ENCODE peak calls at places on chromosomes 4 and X, in six cellular contexts. One of them, this sample, is unnamed.

GRCh38 chr4:101968364-101968763 is 177.8 kb downstream of the BANK1 start:
- DNase-seq in IMR-90: no peak
- DNase-seq in cardiac muscle cell: no peak
- DNase-seq in uterus: no peak
- DNase-seq in pancreas: no peak
- DNase-seq in lung: no peak
- DNase-seq in this sample: no peak

GRCh38 chrX:16039363-16039762 is 84.0 kb upstream of the GRPR start:
- DNase-seq in cardiac muscle cell: no peak
- DNase-seq in pancreas: no peak
- DNase-seq in lung: no peak
- DNase-seq in uterus: no peak
- DNase-seq in IMR-90: no peak
- DNase-seq in this sample: no peak

GRCh38 chr4:39342731-39343130 is 23.4 kb downstream of the RFC1 start:
- DNase-seq in uterus: no peak
- DNase-seq in cardiac muscle cell: no peak
- DNase-seq in IMR-90: no peak
- DNase-seq in lung: no peak
- DNase-seq in pancreas: no peak
- DNase-seq in this sample: no peak

GRCh38 chr4:6939761-6940743 is 30.4 kb downstream of the TBC1D14 start:
- DNase-seq in lung: no peak
- DNase-seq in IMR-90: no peak
- DNase-seq in pancreas: no peak
- DNase-seq in uterus: no peak
- DNase-seq in cardiac muscle cell: no peak
- DNase-seq in this sample: no peak

GRCh38 chr4:55184600-55185523 is 59.5 kb upstream of the KDR start:
- DNase-seq in pancreas: no peak
- DNase-seq in uterus: no peak
- DNase-seq in IMR-90: peak; percentile 66
- DNase-seq in lung: peak; percentile 42
- DNase-seq in cardiac muscle cell: peak; percentile 82
- DNase-seq in this sample: no peak

GRCh38 chrX:46653482-46653881 is 79.9 kb downstream of the CHST7 start:
- DNase-seq in pancreas: no peak
- DNase-seq in uterus: no peak
- DNase-seq in lung: no peak
- DNase-seq in cardiac muscle cell: peak; percentile 21
- DNase-seq in IMR-90: peak; percentile 4
- DNase-seq in this sample: no peak

GRCh38 chrX:45322382-45322781 is 121.7 kb upstream of the DIPK2B start:
- DNase-seq in uterus: peak; percentile 58
- DNase-seq in lung: peak; percentile 34
- DNase-seq in cardiac muscle cell: peak; percentile 80
- DNase-seq in pancreas: no peak
- DNase-seq in IMR-90: peak; percentile 83
- DNase-seq in this sample: no peak

GRCh38 chrX:22698151-22698550 is 301.6 kb upstream of the DDX53 start:
- DNase-seq in cardiac muscle cell: no peak
- DNase-seq in lung: no peak
- DNase-seq in uterus: no peak
- DNase-seq in pancreas: no peak
- DNase-seq in IMR-90: no peak
- DNase-seq in this sample: no peak

DNA sequence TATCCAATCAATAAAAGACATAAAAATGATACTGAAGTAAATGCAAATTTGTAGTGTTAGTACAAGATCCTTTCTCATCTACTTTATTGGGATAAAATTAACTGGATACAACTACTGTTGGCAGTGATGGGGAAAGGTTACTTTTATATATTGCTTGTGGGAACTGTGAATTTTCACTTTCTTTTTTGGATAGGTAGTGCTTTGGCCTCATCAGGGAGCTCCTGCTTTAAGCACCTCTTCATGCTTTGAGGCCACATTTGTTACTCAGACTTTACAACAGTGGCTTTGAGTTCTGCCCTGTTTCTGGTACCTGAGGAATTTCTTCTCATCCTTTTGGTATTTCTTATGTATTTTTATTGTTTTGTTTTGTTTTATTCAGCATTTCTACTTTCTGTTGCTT is 316.8 kb upstream of the ZCCHC13 start:
- DNase-seq in cardiac muscle cell: no peak
- DNase-seq in pancreas: no peak
- DNase-seq in uterus: no peak
- DNase-seq in IMR-90: no peak
- DNase-seq in lung: no peak
- DNase-seq in this sample: no peak
- H3K27ac ChIP-seq in cardiac muscle cell: no peak overlapping the region
- H3K27ac ChIP-seq in pancreas: no peak overlapping the region
- H3K27ac ChIP-seq in uterus: no peak overlapping the region
- H3K27ac ChIP-seq in IMR-90: no peak overlapping the region
- H3K27ac ChIP-seq in lung: no peak overlapping the region
- H3K27ac ChIP-seq in this sample: no peak overlapping the region

GRCh38 chrX:66166671-66167070 is 2.6 kb downstream of the HEPH start:
- DNase-seq in pancreas: no peak
- DNase-seq in lung: no peak
- DNase-seq in cardiac muscle cell: no peak
- DNase-seq in uterus: no peak
- DNase-seq in IMR-90: no peak
- DNase-seq in this sample: no peak
- H3K4me3 ChIP-seq in pancreas: no peak overlapping the region
- H3K4me3 ChIP-seq in lung: no peak overlapping the region
- H3K4me3 ChIP-seq in cardiac muscle cell: no peak overlapping the region
- H3K4me3 ChIP-seq in uterus: no peak overlapping the region
- H3K4me3 ChIP-seq in IMR-90: no peak overlapping the region
- H3K4me3 ChIP-seq in this sample: no peak overlapping the region

GRCh38 chrX:132058050-132058449 is 34.9 kb downstream of the STK26 start:
- DNase-seq in lung: no peak
- DNase-seq in pancreas: no peak
- DNase-seq in IMR-90: no peak
- DNase-seq in cardiac muscle cell: no peak
- DNase-seq in uterus: no peak
- DNase-seq in this sample: no peak

GRCh38 chrX:132058975-132059374 is 35.9 kb downstream of the STK26 start:
- DNase-seq in uterus: no peak
- DNase-seq in lung: no peak
- DNase-seq in cardiac muscle cell: no peak
- DNase-seq in pancreas: no peak
- DNase-seq in IMR-90: no peak
- DNase-seq in this sample: no peak

GRCh38 chrX:132063862-132064261 is 40.8 kb downstream of the STK26 start:
- DNase-seq in IMR-90: no peak
- DNase-seq in lung: no peak
- DNase-seq in pancreas: no peak
- DNase-seq in cardiac muscle cell: no peak
- DNase-seq in uterus: no peak
- DNase-seq in this sample: no peak

DNA sequence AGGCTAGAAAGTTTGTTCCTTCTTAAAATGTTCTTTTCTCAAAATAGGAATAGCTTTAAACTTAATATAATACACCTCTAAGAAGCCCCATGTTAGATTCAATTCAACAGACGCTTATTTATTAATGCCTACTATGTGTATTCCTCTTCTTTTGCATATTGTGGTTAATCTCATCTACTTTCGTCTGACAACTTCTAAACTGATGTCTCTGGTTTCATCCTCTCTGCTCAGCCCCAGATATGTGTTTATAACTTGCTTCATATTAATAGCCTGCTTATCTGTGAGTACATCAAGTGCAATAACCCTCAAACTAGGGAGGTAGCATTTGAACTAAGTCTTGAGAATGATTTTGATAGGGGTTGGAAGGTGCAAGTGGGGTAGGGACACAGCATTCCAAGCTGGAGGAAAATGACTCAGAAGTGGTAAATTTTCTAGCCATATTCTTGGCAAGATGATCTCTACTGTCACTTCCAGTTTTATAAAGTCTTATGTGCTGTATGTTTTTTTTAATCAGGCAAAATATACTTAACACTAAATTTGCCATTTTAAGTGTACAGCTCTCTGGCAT is 37.0 kb downstream of the STK26 start:
- DNase-seq in pancreas: no peak
- DNase-seq in uterus: no peak
- DNase-seq in cardiac muscle cell: no peak
- DNase-seq in IMR-90: no peak
- DNase-seq in lung: no peak
- DNase-seq in this sample: no peak
- TF ChIP-seq CTCF in pancreas: no peak
- TF ChIP-seq CTCF in uterus: no peak
- TF ChIP-seq CTCF in cardiac muscle cell: no peak
- TF ChIP-seq CTCF in IMR-90: no peak
- TF ChIP-seq CTCF in lung: no peak
- TF ChIP-seq CTCF in this sample: no peak

GRCh38 chrX:109840585-109840984 is 107.5 kb upstream of the ACSL4 start:
- DNase-seq in pancreas: no peak
- DNase-seq in cardiac muscle cell: peak; percentile 97
- DNase-seq in uterus: peak; percentile 73
- DNase-seq in IMR-90: peak; percentile 95
- DNase-seq in lung: peak; percentile 38
- DNase-seq in this sample: no peak
- H3K27ac ChIP-seq in pancreas: no peak overlapping the region
- H3K27ac ChIP-seq in cardiac muscle cell: no peak overlapping the region
- H3K27ac ChIP-seq in uterus: peak overlapping the region; percentile 47
- H3K27ac ChIP-seq in IMR-90: peak overlapping the region; percentile 97
- H3K27ac ChIP-seq in lung: no peak overlapping the region
- H3K27ac ChIP-seq in this sample: no peak overlapping the region

GRCh38 chr4:185683222-185683621 is 128.8 kb downstream of the SORBS2 start:
- DNase-seq in cardiac muscle cell: no peak
- DNase-seq in pancreas: no peak
- DNase-seq in lung: no peak
- DNase-seq in IMR-90: no peak
- DNase-seq in uterus: no peak
- DNase-seq in this sample: no peak

GRCh38 chr4:185681604-185682003 is 130.4 kb downstream of the SORBS2 start:
- DNase-seq in uterus: no peak
- DNase-seq in IMR-90: no peak
- DNase-seq in cardiac muscle cell: no peak
- DNase-seq in pancreas: no peak
- DNase-seq in lung: no peak
- DNase-seq in this sample: no peak

GRCh38 chr4:185680617-185681016 is 131.4 kb downstream of the SORBS2 start:
- DNase-seq in IMR-90: no peak
- DNase-seq in cardiac muscle cell: no peak
- DNase-seq in lung: no peak
- DNase-seq in pancreas: no peak
- DNase-seq in uterus: no peak
- DNase-seq in this sample: no peak

GRCh38 chr4:185683896-185684295 is 128.1 kb downstream of the SORBS2 start:
- DNase-seq in uterus: no peak
- DNase-seq in cardiac muscle cell: no peak
- DNase-seq in IMR-90: no peak
- DNase-seq in pancreas: no peak
- DNase-seq in lung: no peak
- DNase-seq in this sample: no peak

GRCh38 chr4:185682236-185682635 is 129.8 kb downstream of the SORBS2 start:
- DNase-seq in pancreas: no peak
- DNase-seq in cardiac muscle cell: peak; percentile 9
- DNase-seq in uterus: no peak
- DNase-seq in lung: no peak
- DNase-seq in IMR-90: peak; percentile 12
- DNase-seq in this sample: no peak
- H3K4me3 ChIP-seq in pancreas: no peak overlapping the region
- H3K4me3 ChIP-seq in cardiac muscle cell: no peak overlapping the region
- H3K4me3 ChIP-seq in uterus: no peak overlapping the region
- H3K4me3 ChIP-seq in lung: no peak overlapping the region
- H3K4me3 ChIP-seq in IMR-90: no peak overlapping the region
- H3K4me3 ChIP-seq in this sample: no peak overlapping the region

GRCh38 chrX:78886550-78886949 is 58.6 kb upstream of the P2RY10 start:
- DNase-seq in uterus: no peak
- DNase-seq in lung: no peak
- DNase-seq in cardiac muscle cell: peak; percentile 13
- DNase-seq in pancreas: no peak
- DNase-seq in IMR-90: no peak
- DNase-seq in this sample: no peak
- TF ChIP-seq CTCF in uterus: peak; percentile 15
- TF ChIP-seq CTCF in lung: no peak
- TF ChIP-seq CTCF in cardiac muscle cell: peak; percentile 31
- TF ChIP-seq CTCF in pancreas: no peak
- TF ChIP-seq CTCF in IMR-90: peak; percentile 31
- TF ChIP-seq CTCF in this sample: peak; percentile 36